ENCODE peak calls at places on chromosomes 4 and X, in eight cellular contexts. P is ACHN, I is right lobe of liver, J is T-helper 2 cell, H is NCI-H69, T is fibroblast of the conjunctiva, K is AG08396, X is GDM1. D is an unnamed sample.

GRCh38 chrX:83916525-83916924 is 55.6 kb downstream of the CYLC1 start:
- DNase-seq in X (no peak), J (no peak), H (peak), P (peak), K (peak), T (no peak), I (no peak), D (no peak)

GRCh38 chr4:15914291-15914690 is 24.2 kb downstream of the FGFBP1 start:
- DNase-seq in K (no peak), J (no peak), T (no peak), P (no peak), H (no peak), X (no peak), I (no peak), D (no peak)

GRCh38 chrX:13868481-13869040 is 51.7 kb upstream of the GPM6B start:
- DNase-seq in K (no peak), T (peak), H (no peak), X (no peak), J (no peak), I (no peak), P (no peak), D (no peak)

GRCh38 chr4:153346563-153346962 is 2.1 kb downstream of the MND1 start:
- DNase-seq in I (no peak), J (no peak), X (no peak), T (no peak), K (no peak), P (peak), H (no peak), D (no peak)

GRCh38 chr4:26861434-26862186 is 969 bp downstream of the STIM2 start:
- DNase-seq in J (peak), K (peak), X (peak), H (peak), T (peak), I (peak), P (peak), D (peak)

GRCh38 chr4:138242830-138243149 is 641 bp upstream of the SLC7A11 start:
- DNase-seq in P (no peak), I (no peak), H (peak), K (no peak), X (no peak), T (no peak), J (no peak), D (no peak)

GRCh38 chr4:128854433-128854832 is 44.9 kb downstream of the JADE1 start:
- DNase-seq in H (no peak), K (no peak), X (peak), T (no peak), J (no peak), P (no peak), I (no peak), D (no peak)

GRCh38 chrX:31331045-31331444 is 259.2 kb upstream of the FTHL17 start:
- DNase-seq in T (no peak), I (no peak), H (no peak), P (no peak), X (no peak), K (no peak), J (no peak), D (no peak)

GRCh38 chr4:7526929-7527535 is 92.3 kb upstream of the PSAPL1 start:
- DNase-seq in J (no peak), H (no peak), P (no peak), K (no peak), X (no peak), T (no peak), I (no peak), D (no peak)

GRCh38 chr4:153904011-153904410 is 115.1 kb upstream of the SFRP2 start:
- DNase-seq in J (no peak), I (no peak), K (no peak), H (no peak), X (no peak), T (no peak), P (no peak), D (no peak)

D was measured in body of pancreas.